ENCODE peak calls at places on chromosomes 11 and 22, in seven cellular contexts. Q is tibial nerve, Z is GM12891, T is spleen, W is body of pancreas, C is adrenal gland, H is heart left ventricle. N is an unnamed sample.
A peak's percentile ranks its signal among the peaks of the same experiment; 100 is the strongest.

GRCh38 chr11:88102595-88102929 is 72.7 kb downstream of the RAB38 start:
- DNase-seq in T (no peak), H (no peak), Z (no peak), Q (no peak), C (no peak), W (no peak), N (no peak)

GRCh38 chr11:123052884-123053721 is 8.8 kb downstream of the HSPA8 start:
- DNase-seq in T (no peak), H (no peak), Z (no peak), C (no peak), Q (no peak), W (no peak), N (no peak)

GRCh38 chr22:29011200-29011867 is 50.3 kb downstream of the C22orf31 start:
- DNase-seq in T (no peak), H (no peak), W (peak; percentile 51), Q (no peak), C (peak; percentile 37), Z (no peak), N (no peak)

GRCh38 chr11:14026961-14027360 is 64.4 kb downstream of the SPON1 start:
- DNase-seq in T (no peak), Z (no peak), W (peak; percentile 6), C (peak; percentile 14), H (peak; percentile 53), Q (no peak), N (no peak)

GRCh38 chr11:129374993-129375721 is 491 bp upstream of the BARX2 start:
- DNase-seq in Q (no peak), H (no peak), T (no peak), C (no peak), W (peak; percentile 66), Z (no peak), N (peak; percentile 86)

GRCh38 chr11:67628710-67629385 is 889 bp downstream of the NUDT8 start:
- DNase-seq in C (no peak), Z (no peak), W (no peak), H (no peak), Q (no peak), T (no peak), N (no peak)

GRCh38 chr11:64859542-64860414 is 15.3 kb upstream of the CDC42BPG start:
- DNase-seq in C (no peak), H (no peak), Z (peak; percentile 89), T (peak; percentile 88), Q (no peak), W (no peak), N (peak; percentile 78)

GRCh38 chr22:29979645-29980303 is 96.8 kb downstream of the MTMR3 start:
- DNase-seq in Z (no peak), H (no peak), Q (no peak), W (no peak), T (no peak), C (no peak), N (no peak)

GRCh38 chr11:121671276-121672168 is 218.8 kb upstream of the SORL1-AS1 start:
- DNase-seq in Q (no peak), Z (no peak), C (no peak), T (no peak), H (no peak), W (no peak), N (no peak)

GRCh38 chr11:132821027-132821426 is 711.3 kb downstream of the OPCML start:
- DNase-seq in Z (no peak), H (no peak), T (no peak), W (no peak), C (no peak), Q (no peak), N (no peak)

GRCh38 chr11:64960719-64961118 is 11.2 kb downstream of the MAJIN start:
- DNase-seq in W (no peak), Z (no peak), Q (no peak), H (no peak), C (no peak), T (no peak), N (no peak)

GRCh38 chr11:117725048-117725734 is 71.8 kb downstream of the DSCAML1 start:
- DNase-seq in W (no peak), T (peak; percentile 25), C (no peak), Z (no peak), Q (no peak), H (no peak), N (no peak)

GRCh38 chr22:34001701-34002466 is 81.6 kb upstream of the LARGE1 start:
- DNase-seq in H (no peak), C (no peak), Z (no peak), Q (no peak), T (no peak), W (no peak), N (no peak)

GRCh38 chr11:121473064-121473777 is 20.5 kb upstream of the SORL1-AS1 start:
- DNase-seq in Q (no peak), T (no peak), W (peak; percentile 40), C (no peak), H (no peak), Z (no peak), N (no peak)

GRCh38 chr11:114279778-114280532 is 16.2 kb upstream of the NNMT start:
- DNase-seq in W (no peak), C (no peak), T (no peak), Z (no peak), Q (no peak), H (no peak), N (no peak)

DNA sequence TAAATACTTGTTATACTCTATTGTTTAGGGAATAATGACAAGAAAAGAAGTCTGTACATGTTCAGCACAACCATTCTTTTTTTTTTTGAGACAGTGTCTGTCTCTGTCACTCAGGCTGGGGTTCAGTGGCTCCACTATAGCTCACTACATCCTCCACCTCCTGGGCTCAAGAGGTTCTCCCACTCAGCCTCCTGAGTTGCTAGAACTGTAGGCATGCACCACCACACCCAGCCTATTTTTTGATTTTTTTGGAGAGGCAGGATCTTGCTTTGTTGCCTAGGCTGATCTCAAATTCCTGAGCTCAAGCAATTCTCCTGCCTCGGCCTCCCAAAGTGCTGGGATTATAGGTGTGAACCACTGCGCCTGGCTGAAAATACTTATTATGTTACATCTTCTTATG is 250.0 kb downstream of the MIAT start:
- DNase-seq in Z (no peak), C (no peak), T (no peak), H (no peak), W (no peak), Q (no peak), N (no peak)
- TF ChIP-seq POLR2A in Z (no peak), C (no peak), T (no peak), H (no peak), W (no peak), Q (no peak), N (no peak)

DNA sequence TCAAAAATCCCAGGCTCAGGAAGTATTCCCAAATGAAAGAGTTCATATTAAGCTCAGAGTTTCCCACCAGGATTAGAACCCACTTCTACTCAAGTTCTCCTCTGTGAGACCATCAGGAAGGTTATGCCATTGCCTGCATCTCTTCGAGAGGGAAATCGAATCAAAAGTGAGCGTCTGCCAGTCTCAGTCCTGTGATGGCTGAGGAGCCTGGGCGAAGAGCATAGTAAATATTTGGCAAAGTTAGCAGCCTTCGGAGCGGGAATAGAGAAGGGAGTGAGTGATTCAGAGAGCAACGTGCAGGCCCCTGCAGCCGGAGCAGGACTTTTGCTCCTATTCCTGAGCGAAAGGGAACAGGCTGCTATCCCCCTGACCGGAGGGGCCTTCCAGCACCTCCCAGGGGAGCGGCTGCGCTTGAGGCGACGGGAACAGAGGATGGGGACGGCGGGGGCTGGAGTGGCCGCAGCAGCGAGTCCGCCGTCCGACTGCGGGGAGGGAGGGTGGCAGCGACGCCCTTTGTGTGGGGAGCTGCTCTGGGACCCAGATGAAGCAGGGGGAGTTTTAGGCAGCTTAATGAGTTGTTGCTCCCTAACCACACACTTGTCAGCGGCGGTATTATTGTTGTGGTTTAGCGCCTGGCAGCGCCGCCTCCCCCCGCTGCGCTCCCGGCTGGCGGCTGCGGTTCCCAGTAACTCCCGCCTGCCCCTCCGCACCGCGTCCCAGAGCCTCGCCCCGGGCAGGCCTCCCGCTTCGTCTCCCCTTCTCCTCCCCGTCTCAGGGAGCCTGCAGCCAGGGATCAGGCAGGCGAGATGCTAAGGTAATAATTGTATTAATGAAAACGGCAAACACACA is 21.7 kb upstream of the NRGN start:
- DNase-seq in H (no peak), C (no peak), Q (no peak), W (no peak), T (peak; percentile 74), Z (no peak), N (no peak)
- TF ChIP-seq POLR2A in H (no peak), C (no peak), Q (no peak), W (no peak), T (no peak), Z (no peak), N (no peak)

DNA sequence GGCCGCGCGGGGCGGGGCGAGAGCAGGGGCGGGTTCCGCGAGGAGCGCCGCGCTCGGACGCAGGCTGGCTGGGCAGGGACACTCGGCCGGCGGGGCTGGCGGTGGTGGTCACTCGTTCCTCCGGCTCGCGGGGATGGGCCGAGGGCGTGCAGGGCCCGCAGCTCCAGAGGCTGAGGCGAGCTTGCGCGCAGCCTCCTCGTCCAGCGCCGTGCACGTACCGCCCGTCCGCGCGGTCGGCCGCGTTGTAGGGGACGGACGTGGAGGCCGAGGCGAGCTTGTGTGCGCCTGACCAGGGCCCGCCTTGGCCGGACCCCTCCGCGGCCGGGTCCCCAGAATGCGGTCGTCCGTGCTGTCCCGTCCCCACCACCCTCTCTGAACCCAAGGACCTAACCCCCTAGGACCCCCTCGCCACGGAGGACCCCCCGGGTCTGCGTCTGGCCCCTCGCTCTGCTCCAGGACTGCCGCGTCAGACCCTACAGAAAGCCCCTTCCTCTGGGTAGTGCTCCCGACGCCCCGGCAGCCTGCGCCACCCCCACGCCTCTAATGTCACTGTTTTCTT is 569 bp upstream of the YPEL1 start:
- DNase-seq in C (no peak), Z (no peak), W (no peak), H (no peak), Q (no peak), T (no peak), N (no peak)
- TF ChIP-seq POLR2A in C (no peak), Z (no peak), W (peak; percentile 52), H (no peak), Q (no peak), T (no peak), N (no peak)

GRCh38 chr11:86793307-86793706 is 7.0 kb upstream of the PRSS23 start:
- DNase-seq in Q (no peak), W (no peak), C (no peak), T (no peak), H (no peak), Z (no peak), N (no peak)

GRCh38 chr11:86792150-86792549 is 8.2 kb upstream of the PRSS23 start:
- DNase-seq in W (no peak), Q (no peak), H (no peak), C (no peak), Z (no peak), T (no peak), N (no peak)

GRCh38 chr11:86790867-86791849 is 9.2 kb upstream of the PRSS23 start:
- DNase-seq in T (no peak), H (no peak), C (no peak), W (no peak), Q (no peak), Z (no peak), N (no peak)

GRCh38 chr11:86787651-86788050 is 12.7 kb upstream of the PRSS23 start:
- DNase-seq in Z (no peak), T (no peak), Q (no peak), C (no peak), W (no peak), H (no peak), N (no peak)

DNA sequence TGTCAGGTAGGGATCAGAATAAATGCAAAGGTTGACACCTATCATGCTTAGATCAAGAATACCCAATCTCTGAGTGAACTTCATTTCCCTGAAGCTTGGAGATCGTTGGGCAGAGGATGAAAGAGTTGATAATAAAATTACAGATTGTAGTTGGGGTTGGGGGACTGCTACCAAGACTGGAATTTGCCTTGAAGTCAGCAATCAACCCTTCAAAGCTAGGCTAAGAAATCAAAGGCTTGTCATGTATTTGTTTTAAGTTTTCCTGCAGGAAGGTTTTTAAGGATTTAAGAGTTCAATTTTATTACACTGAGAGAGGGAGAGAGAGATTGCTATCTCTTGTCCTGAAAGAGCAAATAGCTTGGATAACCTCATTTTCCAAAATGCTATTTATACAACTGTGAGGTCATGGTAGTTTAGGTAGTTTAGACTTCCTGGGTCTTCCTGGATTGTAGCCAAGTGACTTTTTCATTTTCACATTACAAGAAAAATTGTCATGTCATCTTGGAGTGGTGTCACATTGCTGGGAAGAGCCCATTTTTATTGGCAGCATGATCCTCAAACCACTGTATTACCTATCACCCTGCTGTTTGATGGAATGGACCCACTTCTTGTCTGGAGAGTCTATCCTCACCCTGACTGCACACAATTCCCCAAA is 10.1 kb upstream of the PRSS23 start:
- DNase-seq in Q (no peak), W (no peak), C (no peak), T (no peak), Z (no peak), H (no peak), N (no peak)
- TF ChIP-seq POLR2A in Q (no peak), W (no peak), C (no peak), T (no peak), Z (no peak), H (no peak), N (no peak)